ENCODE peak calls at places on chromosomes 1 and 21, in five cellular contexts. P, B, V, X and R are unnamed samples.

GRCh38 chr1:177913762-177914540 is 55.9 kb downstream of the SEC16B start:
- DNase-seq in P (no peak), B (peak; percentile 13), V (peak; percentile 22), X (peak; percentile 72), R (peak; percentile 36)

GRCh38 chr1:48055854-48056253 is 58.7 kb upstream of the TRABD2B start:
- DNase-seq in P (no peak), B (no peak), V (no peak), X (peak; percentile 82), R (no peak)

GRCh38 chr1:111743679-111744101 is 4.5 kb upstream of the INKA2 start:
- DNase-seq in P (no peak), B (no peak), V (no peak), X (no peak), R (no peak)

GRCh38 chr1:220880726-220881506 is 1.7 kb downstream of the HLX start:
- DNase-seq in P (peak; percentile 19), B (no peak), V (peak; percentile 26), X (peak; percentile 58), R (no peak)

GRCh38 chr1:178189814-178190213 is 95.9 kb downstream of the RASAL2 start:
- DNase-seq in P (peak; percentile 7), B (peak; percentile 13), V (peak; percentile 43), X (peak; percentile 86), R (peak; percentile 30)

GRCh38 chr1:200837931-200838571 is 34.7 kb upstream of the GPR25 start:
- DNase-seq in P (no peak), B (peak; percentile 24), V (peak; percentile 82), X (no peak), R (no peak)

GRCh38 chr1:181347495-181348390 is 135.6 kb upstream of the CACNA1E start:
- DNase-seq in P (no peak), B (no peak), V (no peak), X (no peak), R (no peak)

GRCh38 chr1:91099746-91100621 is 78.1 kb upstream of the ZNF644 start:
- DNase-seq in P (no peak), B (no peak), V (peak; percentile 46), X (no peak), R (no peak)

GRCh38 chr1:46749921-46750404 is 31.0 kb upstream of the EFCAB14 start:
- DNase-seq in P (no peak), B (no peak), V (peak; percentile 18), X (no peak), R (no peak)

GRCh38 chr1:21259316-21260076 is 30.8 kb downstream of the ECE1 start:
- DNase-seq in P (no peak), B (no peak), V (no peak), X (no peak), R (no peak)

GRCh38 chr1:23401313-23401712 is 23.2 kb downstream of the TCEA3 start:
- DNase-seq in P (no peak), B (no peak), V (no peak), X (no peak), R (no peak)

GRCh38 chr1:23403038-23403336 is 21.6 kb downstream of the TCEA3 start:
- DNase-seq in P (peak; percentile 52), B (peak; percentile 28), V (peak; percentile 81), X (no peak), R (no peak)

GRCh38 chr1:23403355-23403734 is 21.2 kb downstream of the TCEA3 start:
- DNase-seq in P (no peak), B (no peak), V (no peak), X (no peak), R (no peak)

GRCh38 chr1:23403735-23404486 is 20.6 kb downstream of the TCEA3 start:
- DNase-seq in P (peak; percentile 88), B (peak; percentile 85), V (peak; percentile 98), X (peak; percentile 93), R (peak; percentile 89)

GRCh38 chr1:23402286-23403037 is 22.1 kb downstream of the TCEA3 start:
- DNase-seq in P (no peak), B (no peak), V (no peak), X (no peak), R (no peak)
- H3K4me1 ChIP-seq in P (peaks cover 5% of the 10 kb centered on the region), B (peaks cover 21% of the 10 kb centered on the region), V (peaks cover 22% of the 10 kb centered on the region), X (no peaks in the 10 kb centered on the region), R (peaks cover 13% of the 10 kb centered on the region)

DNA sequence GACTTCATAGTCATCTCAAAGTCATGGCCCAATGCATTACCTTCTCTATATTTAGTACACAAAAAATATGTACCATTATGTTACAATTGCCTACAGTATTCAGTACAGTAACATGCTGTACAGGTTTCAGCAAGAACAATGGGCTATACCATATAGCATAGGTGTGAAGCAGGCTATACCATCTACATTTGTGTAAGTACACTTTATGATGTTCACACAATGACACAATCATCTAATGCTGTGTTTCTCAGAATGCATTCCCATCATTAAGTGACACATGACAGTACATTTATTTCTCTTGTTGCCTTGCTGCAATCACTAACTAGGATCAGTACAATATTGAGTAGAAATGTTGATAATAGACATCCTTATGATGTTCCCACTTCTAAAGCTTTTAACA is 46.5 kb upstream of the NFIA start:
- DNase-seq in P (no peak), B (no peak), V (no peak), X (no peak), R (no peak)
- H2AFZ ChIP-seq in P (no peak overlapping the region), B (no peak overlapping the region), V (no peak overlapping the region), X (no peak overlapping the region), R (no peak overlapping the region)

GRCh38 chr1:206557636-206558473 is 50.5 kb downstream of the RASSF5 start:
- DNase-seq in P (peak; percentile 44), B (no peak), V (peak; percentile 61), X (no peak), R (peak; percentile 49)

GRCh38 chr1:206558794-206559660 is 51.7 kb downstream of the RASSF5 start:
- DNase-seq in P (no peak), B (no peak), V (no peak), X (no peak), R (no peak)

GRCh38 chr1:206555473-206555935 is 48.2 kb downstream of the RASSF5 start:
- DNase-seq in P (peak; percentile 91), B (no peak), V (no peak), X (peak; percentile 9), R (no peak)

GRCh38 chr1:206556047-206556747 is 48.9 kb downstream of the RASSF5 start:
- DNase-seq in P (no peak), B (no peak), V (peak; percentile 42), X (no peak), R (no peak)

GRCh38 chr1:206556748-206557635 is 49.7 kb downstream of the RASSF5 start:
- DNase-seq in P (peak; percentile 86), B (no peak), V (peak; percentile 80), X (peak; percentile 80), R (peak; percentile 96)
- TF ChIP-seq EZH2 in P (no peak), B (no peak), V (no peak), X (no peak), R (no peak)

GRCh38 chr1:150567341-150567716 is 12.1 kb downstream of the MCL1 start:
- DNase-seq in P (no peak), B (no peak), V (no peak), X (no peak), R (peak; percentile 73)

GRCh38 chr1:150567717-150568561 is 11.5 kb downstream of the MCL1 start:
- DNase-seq in P (peak; percentile 48), B (no peak), V (peak; percentile 93), X (peak; percentile 99), R (peak; percentile 77)

GRCh38 chr1:150564051-150564991 is 15.1 kb downstream of the MCL1 start:
- DNase-seq in P (no peak), B (no peak), V (no peak), X (no peak), R (no peak)

GRCh38 chr1:150568567-150568966 is 10.8 kb downstream of the MCL1 start:
- DNase-seq in P (no peak), B (no peak), V (no peak), X (no peak), R (no peak)

GRCh38 chr1:150566589-150567340 is 12.6 kb downstream of the MCL1 start:
- DNase-seq in P (no peak), B (no peak), V (no peak), X (no peak), R (no peak)
- H3K4me1 ChIP-seq in P (peaks cover 34% of the 10 kb centered on the region), B (peaks cover 63% of the 10 kb centered on the region), V (peaks cover 60% of the 10 kb centered on the region), X (peaks cover 47% of the 10 kb centered on the region), R (peaks cover 75% of the 10 kb centered on the region)

GRCh38 chr21:36237441-36237840 is 80.8 kb downstream of the DOP1B start:
- DNase-seq in P (no peak), B (no peak), V (no peak), X (no peak), R (no peak)
- H2AFZ ChIP-seq in P (no peak overlapping the region), B (no peak overlapping the region), V (no peak overlapping the region), X (no peak overlapping the region), R (no peak overlapping the region)